ENCODE peak calls at places on chromosome 11, in ten cellular contexts. F, Z, T, D, J, X, K, E, O and M are unnamed samples.

GRCh38 chr11:133337905-133338536 is 194.3 kb downstream of the OPCML start:
- DNase-seq in F (no peak), K (no peak), X (no peak), O (no peak), Z (no peak), T (no peak), D (no peak), J (no peak), E (no peak), M (no peak)

GRCh38 chr11:20488352-20488751 is 100.8 kb downstream of the PRMT3 start:
- DNase-seq in J (no peak), K (no peak), Z (no peak), X (no peak), F (no peak), T (no peak), E (no peak), O (no peak), D (no peak), M (no peak)

GRCh38 chr11:3613998-3614741 is 27.6 kb downstream of the ART5 start:
- DNase-seq in O (no peak), T (no peak), K (no peak), F (peak; percentile 10), X (no peak), D (no peak), Z (no peak), J (no peak), E (no peak), M (no peak)

GRCh38 chr11:2138436-2139117 is 612 bp downstream of the IGF2 start:
- DNase-seq in F (no peak), K (no peak), O (no peak), T (no peak), D (no peak), E (no peak), J (no peak), X (no peak), Z (peak; percentile 57), M (no peak)

GRCh38 chr11:14905104-14906033 is 13.3 kb upstream of the CYP2R1 start:
- DNase-seq in Z (peak; percentile 56), D (no peak), T (peak; percentile 44), F (peak; percentile 87), X (peak; percentile 85), K (peak; percentile 79), E (peak; percentile 89), J (peak; percentile 49), O (peak; percentile 62), M (peak; percentile 65)

GRCh38 chr11:35088676-35089075 is 50.3 kb upstream of the CD44 start:
- DNase-seq in D (no peak), Z (no peak), J (no peak), E (no peak), K (no peak), X (no peak), F (no peak), T (no peak), O (no peak), M (no peak)

GRCh38 chr11:93474122-93474521 is 69.1 kb downstream of the SMCO4 start:
- DNase-seq in T (no peak), D (no peak), E (no peak), J (no peak), O (no peak), X (no peak), K (no peak), F (no peak), Z (no peak), M (no peak)

GRCh38 chr11:8838248-8838647 is 72.7 kb upstream of the AKIP1 start:
- DNase-seq in O (no peak), F (no peak), J (no peak), T (peak; percentile 57), K (no peak), X (no peak), E (no peak), D (no peak), Z (no peak), M (no peak)

DNA sequence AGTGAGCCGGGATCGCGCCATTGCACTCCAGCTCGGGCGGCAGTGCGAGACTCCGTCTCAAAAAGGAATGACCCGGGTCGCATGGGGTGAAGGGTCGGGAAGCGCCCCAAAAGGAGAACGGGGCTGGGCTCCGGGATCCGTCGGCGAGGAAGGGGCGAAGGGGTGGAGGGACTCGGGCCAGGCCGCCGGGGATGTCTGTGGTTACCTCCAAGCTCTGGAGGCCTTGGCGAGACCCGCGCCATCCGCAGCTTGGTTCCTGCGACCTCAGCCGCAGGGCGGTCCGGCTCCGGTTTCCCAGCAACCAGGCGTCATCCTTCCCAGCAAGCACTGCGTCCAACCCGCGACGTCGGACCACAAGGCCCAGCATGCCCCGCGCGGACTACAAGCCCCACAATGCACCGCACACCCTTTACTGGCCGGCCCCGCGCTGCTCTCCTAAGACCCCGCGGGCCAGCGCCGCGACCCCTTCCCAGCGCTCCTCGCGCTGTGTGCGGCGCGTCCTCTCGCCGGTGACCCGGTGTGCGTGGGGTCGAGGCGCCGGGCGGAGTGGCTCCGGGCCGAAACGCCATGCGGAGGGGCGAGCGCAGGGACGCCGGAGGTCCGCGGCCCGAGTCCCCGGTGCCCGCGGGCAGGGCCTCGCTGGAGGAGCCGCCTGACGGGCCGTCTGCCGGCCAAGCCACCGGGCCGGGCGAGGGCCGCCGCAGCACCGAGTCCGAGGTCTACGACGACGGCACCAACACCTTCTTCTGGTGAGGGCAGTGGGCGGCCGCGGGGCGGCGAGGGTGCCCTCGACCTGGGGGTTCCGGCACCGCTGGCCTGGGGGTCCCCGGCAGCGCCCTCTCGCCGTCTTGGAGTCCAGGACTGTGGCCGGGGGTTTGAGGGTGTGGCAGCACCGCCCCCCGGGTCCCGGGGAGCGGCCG is at the start of gene PTDSS2:
- DNase-seq in Z (peak; percentile 97), K (peak; percentile 94), E (peak; percentile 96), X (peak; percentile 96), J (peak; percentile 97), O (peak; percentile 97), D (peak; percentile 75), F (peak; percentile 99), T (peak; percentile 95), M (peak; percentile 97)
- TF ChIP-seq POLR2A in Z (peak; percentile 91), K (peak; percentile 94), E (peak; percentile 58), X (peak; percentile 52), J (peak; percentile 80), O (peak; percentile 63), D (peak; percentile 77), F (no peak), T (peak; percentile 88), M (peak; percentile 75)

DNA sequence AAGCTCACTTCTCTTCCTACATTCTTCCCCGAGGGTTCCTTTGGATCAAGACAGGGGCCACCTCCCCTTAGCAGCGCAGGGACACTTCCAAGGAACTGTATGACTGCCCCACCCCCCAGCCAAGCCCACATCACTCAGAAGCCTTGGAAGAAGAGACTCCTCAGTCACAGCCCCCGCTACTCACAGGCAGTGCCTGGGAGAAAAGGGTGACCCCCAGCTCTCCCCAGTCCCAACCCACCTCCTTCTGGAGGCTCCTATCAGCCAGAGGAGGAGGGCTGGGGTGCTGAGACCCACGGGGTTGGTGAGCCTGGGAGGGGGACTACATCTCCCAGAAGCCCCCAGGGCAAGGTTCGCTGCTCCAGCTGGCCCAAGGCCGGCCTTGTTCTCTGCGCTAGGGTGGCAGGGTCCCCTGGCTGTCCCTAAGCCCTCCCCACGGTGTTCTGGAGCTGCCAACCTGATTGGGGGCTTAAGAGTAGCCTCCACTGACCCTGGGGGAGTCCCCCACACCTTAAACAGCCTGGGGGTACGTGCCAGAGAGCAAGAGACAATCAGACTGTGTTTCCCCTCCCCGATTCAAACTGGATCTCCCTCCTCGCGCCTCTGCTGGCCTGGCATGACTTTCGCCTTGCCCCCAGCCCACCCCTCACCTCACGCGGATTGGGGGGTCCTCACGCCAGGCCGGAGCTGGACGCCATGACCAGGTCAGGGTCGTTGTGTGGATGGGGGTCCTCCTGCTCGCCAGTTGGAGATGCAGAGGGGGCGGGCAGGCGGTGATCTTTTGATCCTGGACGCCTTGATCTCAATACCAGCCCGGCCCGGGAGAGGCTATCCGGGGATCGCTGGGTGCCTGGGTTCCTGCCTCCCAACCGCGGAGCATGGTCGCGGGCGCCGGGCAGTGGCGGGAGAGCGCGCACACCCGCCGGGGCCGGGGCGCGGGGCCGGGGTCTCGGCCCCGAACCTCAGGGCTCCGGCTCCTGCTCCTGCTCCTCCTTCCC is 838 bp downstream of the BCL9L start:
- DNase-seq in X (peak; percentile 73), Z (peak; percentile 73), E (peak; percentile 61), T (peak; percentile 59), O (peak; percentile 60), J (peak; percentile 49), D (no peak), F (peak; percentile 95), K (peak; percentile 83), M (peak; percentile 64)
- TF ChIP-seq POLR2A in X (no peak), Z (peak; percentile 24), E (no peak), T (peak; percentile 17), O (no peak), J (no peak), D (no peak), F (no peak), K (no peak), M (no peak)

GRCh38 chr11:66275396-66275795 is 2.6 kb upstream of the CNIH2 start:
- DNase-seq in T (no peak), D (no peak), K (no peak), X (no peak), F (no peak), J (no peak), E (no peak), O (no peak), Z (no peak), M (no peak)

GRCh38 chr11:66271816-66272215 is 3.4 kb downstream of the RAB1B start:
- DNase-seq in E (no peak), T (no peak), D (no peak), O (no peak), X (no peak), J (no peak), F (no peak), K (no peak), Z (no peak), M (no peak)

GRCh38 chr11:66272600-66272999 is 4.2 kb downstream of the RAB1B start:
- DNase-seq in K (no peak), J (no peak), Z (no peak), F (no peak), D (no peak), E (no peak), X (no peak), T (no peak), O (no peak), M (no peak)

GRCh38 chr11:66275984-66276612 is 1.9 kb upstream of the CNIH2 start:
- DNase-seq in K (no peak), Z (no peak), J (no peak), X (no peak), E (no peak), D (no peak), F (no peak), T (no peak), O (no peak), M (no peak)

GRCh38 chr11:66274219-66274618 is 3.8 kb upstream of the CNIH2 start:
- DNase-seq in D (no peak), Z (no peak), J (no peak), X (no peak), T (no peak), O (no peak), E (no peak), K (no peak), F (no peak), M (no peak)
- TF ChIP-seq POLR2A in D (no peak), Z (no peak), J (no peak), X (no peak), T (no peak), O (no peak), E (no peak), K (no peak), F (no peak), M (no peak)

DNA sequence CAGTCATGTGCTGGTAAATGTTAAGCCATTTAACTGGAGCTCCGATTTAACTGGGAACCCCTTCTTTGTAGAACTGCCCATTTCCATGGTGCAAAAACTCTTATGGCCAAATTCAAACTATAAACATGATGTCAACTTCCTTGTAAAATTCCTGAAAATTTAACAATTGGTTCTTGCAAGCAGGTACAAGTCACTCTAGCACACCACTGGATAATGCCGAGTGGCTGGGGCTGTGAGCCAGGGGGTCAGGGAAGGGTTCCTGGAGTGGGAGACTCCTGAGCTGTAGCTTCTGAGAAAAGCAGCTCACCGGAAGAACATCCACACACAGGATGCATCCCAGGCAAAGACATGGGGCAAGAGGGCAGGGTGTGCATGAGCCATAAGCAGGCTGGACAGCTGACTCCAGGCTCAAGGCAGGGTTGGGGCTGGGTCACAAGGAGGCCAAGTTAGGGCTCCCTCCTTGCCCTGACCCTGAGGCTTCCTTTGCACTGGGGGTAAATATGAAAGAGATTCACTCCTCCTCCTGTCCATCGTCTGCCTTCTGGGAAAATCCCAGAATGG is 18.2 kb downstream of the P2RY2 start:
- DNase-seq in D (no peak), F (no peak), X (no peak), E (no peak), Z (peak; percentile 30), K (no peak), T (no peak), J (no peak), O (no peak), M (no peak)
- TF ChIP-seq POLR2A in D (no peak), F (no peak), X (no peak), E (no peak), Z (no peak), K (no peak), T (no peak), J (no peak), O (no peak), M (no peak)